ENCODE peak calls at places on chromosomes 3 and 15, in ten cellular contexts. B is PC-3, K is RWPE2, R is OCI-LY7, A is transverse colon, S is stomach, U is IMR-90, J is cardiac muscle cell, H is left lung, F is heart left ventricle. G is an unnamed sample.
A peak's percentile ranks its signal among the peaks of the same experiment; 100 is the strongest.

GRCh38 chr3:149967067-149967685 is 3.5 kb downstream of the PFN2 start:
- DNase-seq in B (peak; percentile 84), K (no peak), R (peak; percentile 46), A (no peak), S (no peak), U (peak; percentile 69), J (peak; percentile 37), H (no peak), F (no peak), G (no peak)

GRCh38 chr15:52100807-52101206 is 11.8 kb downstream of the BCL2L10 start:
- DNase-seq in B (peak; percentile 81), K (peak; percentile 84), R (no peak), A (peak; percentile 78), S (peak; percentile 65), U (peak; percentile 94), J (no peak), H (peak; percentile 89), F (peak; percentile 81), G (peak; percentile 91)

GRCh38 chr3:127194601-127195187 is 1.8 kb downstream of the PRR23E start:
- DNase-seq in B (no peak), K (no peak), R (no peak), A (no peak), S (peak; percentile 22), U (no peak), J (no peak), H (no peak), F (no peak), G (no peak)

GRCh38 chr3:105145516-105145915 is 221.2 kb upstream of the ALCAM start:
- DNase-seq in B (no peak), K (no peak), R (no peak), A (no peak), S (no peak), U (no peak), J (no peak), H (no peak), F (no peak), G (no peak)

GRCh38 chr3:56800373-56801150 is 1.2 kb downstream of the ARHGEF3 start:
- DNase-seq in B (peak; percentile 15), K (no peak), R (peak; percentile 80), A (peak; percentile 45), S (peak; percentile 40), U (no peak), J (no peak), H (no peak), F (no peak), G (no peak)

GRCh38 chr3:182783106-182783505 is 10.2 kb upstream of the ATP11B start:
- DNase-seq in B (no peak), K (no peak), R (no peak), A (no peak), S (no peak), U (no peak), J (no peak), H (no peak), F (no peak), G (no peak)

GRCh38 chr3:108239082-108239481 is 16.9 kb upstream of the IFT57 start:
- DNase-seq in B (no peak), K (no peak), R (no peak), A (no peak), S (no peak), U (no peak), J (no peak), H (no peak), F (no peak), G (no peak)

GRCh38 chr15:41838400-41838897 is at the start of gene PLA2G4B:
- DNase-seq in B (peak; percentile 98), K (no peak), R (no peak), A (peak; percentile 82), S (peak; percentile 87), U (no peak), J (no peak), H (peak; percentile 90), F (no peak), G (no peak)

GRCh38 chr3:97161169-97161568 is 346.8 kb downstream of the EPHA6 start:
- DNase-seq in B (no peak), K (no peak), R (no peak), A (no peak), S (no peak), U (no peak), J (no peak), H (no peak), F (no peak), G (no peak)

DNA sequence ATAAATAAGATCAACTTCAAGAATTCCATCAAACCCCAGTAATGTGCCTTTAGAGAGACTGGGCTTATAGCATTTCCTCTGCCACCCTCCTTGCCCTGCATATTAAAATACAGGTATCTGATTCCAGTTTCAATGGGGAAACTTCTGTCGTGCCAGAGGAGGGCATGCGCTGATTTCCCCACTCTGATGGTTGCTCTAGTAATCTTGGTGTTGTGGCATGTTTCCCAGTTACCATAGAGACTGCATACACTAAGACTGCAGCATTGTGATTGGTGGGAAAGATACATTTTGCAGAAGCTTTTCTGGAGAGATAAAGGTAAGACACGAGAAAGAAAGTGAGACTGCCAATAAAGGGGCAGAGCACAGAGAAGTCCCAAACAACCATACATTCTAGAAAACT is 225.6 kb downstream of the TIGIT start:
- DNase-seq in B (no peak), K (no peak), R (no peak), A (no peak), S (no peak), U (peak; percentile 81), J (peak; percentile 52), H (no peak), F (no peak), G (no peak)
- H3K9me3 ChIP-seq in B (no peaks in the 10 kb centered on the region), K (no peaks in the 10 kb centered on the region), R (no peaks in the 10 kb centered on the region), A (no peaks in the 10 kb centered on the region), S (no peaks in the 10 kb centered on the region), U (no peaks in the 10 kb centered on the region), J (no peaks in the 10 kb centered on the region), H (no peaks in the 10 kb centered on the region), F (no peaks in the 10 kb centered on the region), G (no peaks in the 10 kb centered on the region)

GRCh38 chr15:88647362-88648105 is 8.7 kb downstream of the ISG20 start:
- DNase-seq in B (peak; percentile 51), K (peak; percentile 64), R (peak; percentile 86), A (peak; percentile 50), S (peak; percentile 87), U (no peak), J (no peak), H (no peak), F (no peak), G (no peak)
- H3K36me3 ChIP-seq in B (no peaks in the 10 kb centered on the region), K (no peaks in the 10 kb centered on the region), R (peaks cover 76% of the 10 kb centered on the region), A (no peaks in the 10 kb centered on the region), S (peaks cover 20% of the 10 kb centered on the region), U (no peaks in the 10 kb centered on the region), J (no peaks in the 10 kb centered on the region), H (no peaks in the 10 kb centered on the region), F (no peaks in the 10 kb centered on the region), G (no peaks in the 10 kb centered on the region)

DNA sequence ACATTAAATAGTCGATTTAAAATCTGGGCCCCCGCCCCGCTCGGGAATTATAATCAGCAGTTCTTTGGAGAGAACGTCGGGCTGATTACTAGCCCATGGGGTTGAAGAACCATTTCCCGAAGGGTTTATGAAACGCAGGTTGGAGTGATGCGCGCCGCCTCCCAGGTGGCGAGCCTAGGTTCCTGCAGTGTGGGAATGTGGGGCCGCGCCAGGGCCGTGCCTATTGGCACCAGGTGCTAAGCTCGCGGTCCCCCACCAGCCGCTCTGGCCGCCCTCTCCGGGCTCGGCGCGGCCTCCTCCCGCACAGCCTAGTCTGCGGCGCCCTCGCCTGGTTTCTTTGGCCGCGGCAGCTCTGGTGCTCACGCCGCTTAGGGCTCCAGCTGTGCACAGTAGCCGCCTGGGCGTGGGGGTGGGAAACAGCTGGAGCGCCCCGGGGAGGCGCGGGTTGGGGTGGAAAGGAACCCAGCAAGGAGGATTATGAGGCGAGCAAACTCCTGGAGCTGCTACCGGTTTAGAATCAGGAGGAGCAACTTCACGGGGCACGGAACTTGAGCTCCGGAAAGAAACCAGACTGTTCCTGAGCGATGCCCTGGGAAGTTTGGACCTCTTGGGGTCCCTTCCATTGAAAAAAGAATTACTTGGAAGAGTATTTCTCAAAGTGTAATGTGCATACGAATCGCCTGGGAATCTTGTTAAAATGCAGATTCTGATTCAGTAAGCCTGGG is 5.6 kb upstream of the MECOM start:
- DNase-seq in B (peak; percentile 86), K (no peak), R (no peak), A (peak; percentile 80), S (peak; percentile 91), U (peak; percentile 50), J (peak; percentile 88), H (peak; percentile 81), F (peak; percentile 79), G (peak; percentile 75)
- H3K4me3 ChIP-seq in B (peak overlapping the region; percentile 75), K (peak overlapping the region; percentile 31), R (no peak overlapping the region), A (peak overlapping the region; percentile 27), S (peak overlapping the region; percentile 54), U (peak overlapping the region; percentile 41), J (peak overlapping the region; percentile 41), H (peak overlapping the region; percentile 24), F (peak overlapping the region; percentile 46), G (peak overlapping the region; percentile 38)

GRCh38 chr15:46897266-46897665 is 820.0 kb upstream of the SEMA6D start:
- DNase-seq in B (no peak), K (no peak), R (no peak), A (no peak), S (no peak), U (no peak), J (no peak), H (no peak), F (no peak), G (no peak)

GRCh38 chr15:46892621-46893160 is 824.6 kb upstream of the SEMA6D start:
- DNase-seq in B (peak; percentile 51), K (no peak), R (no peak), A (no peak), S (no peak), U (no peak), J (no peak), H (no peak), F (no peak), G (no peak)

GRCh38 chr15:46894644-46895043 is 822.7 kb upstream of the SEMA6D start:
- DNase-seq in B (no peak), K (peak; percentile 34), R (no peak), A (no peak), S (no peak), U (no peak), J (no peak), H (no peak), F (no peak), G (no peak)
- H3K9me3 ChIP-seq in B (no peaks in the 10 kb centered on the region), K (no peaks in the 10 kb centered on the region), R (no peaks in the 10 kb centered on the region), A (no peaks in the 10 kb centered on the region), S (peaks cover 7% of the 10 kb centered on the region), U (peaks cover 8% of the 10 kb centered on the region), J (no peaks in the 10 kb centered on the region), H (no peaks in the 10 kb centered on the region), F (no peaks in the 10 kb centered on the region), G (no peaks in the 10 kb centered on the region)

DNA sequence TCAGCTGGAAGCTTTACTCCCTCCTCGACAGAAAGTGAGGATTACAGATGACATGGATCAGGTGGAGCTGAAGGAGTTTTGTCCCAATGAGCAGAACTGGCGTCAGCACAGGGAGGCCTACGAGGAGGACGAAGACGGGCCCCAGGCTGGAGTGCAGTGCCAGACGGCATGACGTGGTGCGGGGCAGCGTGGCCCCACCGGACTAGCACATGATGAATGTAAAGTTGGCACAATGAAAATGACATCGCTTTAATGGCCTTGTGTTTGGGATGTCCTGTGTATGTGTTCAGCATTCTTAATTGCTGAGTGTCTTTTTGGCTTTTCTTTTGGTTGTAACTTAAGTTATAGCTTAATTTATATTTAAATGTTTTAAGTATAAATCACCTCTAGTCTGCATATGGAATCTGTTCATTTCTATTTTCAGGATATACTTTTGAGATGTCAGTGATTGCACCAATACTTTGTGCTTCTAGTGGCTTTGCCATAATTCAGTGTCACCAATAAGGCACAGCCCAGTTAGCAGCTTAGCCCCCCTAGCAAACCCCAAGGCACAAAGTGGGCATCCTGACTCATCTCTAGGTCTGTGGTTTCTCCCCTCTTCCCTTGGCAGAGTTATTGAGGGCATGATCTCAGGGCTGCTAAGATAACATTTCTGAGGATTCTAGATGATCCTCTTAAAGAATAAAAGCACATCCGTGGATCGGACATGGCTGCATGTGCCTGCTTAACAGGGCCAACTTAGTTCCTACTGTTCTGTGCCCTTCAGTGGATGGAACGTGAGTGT is 16.1 kb downstream of the DNAJA4 start:
- DNase-seq in B (no peak), K (no peak), R (no peak), A (no peak), S (no peak), U (peak; percentile 65), J (no peak), H (no peak), F (no peak), G (peak; percentile 50)
- H3K36me3 ChIP-seq in B (peaks cover 35% of the 10 kb centered on the region), K (peaks cover 45% of the 10 kb centered on the region), R (peaks cover 24% of the 10 kb centered on the region), A (peaks cover 29% of the 10 kb centered on the region), S (peaks cover 98% of the 10 kb centered on the region), U (peaks cover 20% of the 10 kb centered on the region), J (peaks cover 3% of the 10 kb centered on the region), H (no peaks in the 10 kb centered on the region), F (peaks cover 86% of the 10 kb centered on the region), G (peaks cover 39% of the 10 kb centered on the region)